ENCODE peak calls at places on chromosomes 12 and 14, in five cellular contexts. K is uterus, X is IMR-90, L is PC-3, P is psoas muscle. M is an unnamed sample. For H3K36me3 and H3K27me3, the result is how much of the 10 kb centered on the place peaks cover.

GRCh38 chr12:67881565-67881964 is 107.7 kb upstream of the IFNG-AS1 start:
- DNase-seq in K (no peak), X (no peak), L (no peak), P (no peak), M (no peak)

GRCh38 chr14:68547305-68548193 is 245.3 kb downstream of the ZFP36L1 start:
- DNase-seq in K (peak), X (peak), L (peak), P (peak), M (no peak)

GRCh38 chr12:30519535-30519934 is 176.1 kb downstream of the IPO8 start:
- DNase-seq in K (no peak), X (no peak), L (no peak), P (no peak), M (no peak)

GRCh38 chr12:130981947-130982346 is 28.2 kb downstream of the ADGRD1 start:
- DNase-seq in K (no peak), X (no peak), L (no peak), P (no peak), M (no peak)

GRCh38 chr14:99230271-99231141 is 41.5 kb downstream of the BCL11B start:
- DNase-seq in K (no peak), X (no peak), L (no peak), P (no peak), M (peak)

GRCh38 chr12:122880668-122881067 is 15.3 kb downstream of the VPS37B start:
- DNase-seq in K (peak), X (peak), L (peak), P (no peak), M (peak)

GRCh38 chr12:133203344-133204263 is 22.3 kb downstream of the ZNF268 start:
- DNase-seq in K (no peak), X (peak), L (no peak), P (no peak), M (no peak)

GRCh38 chr12:69467400-69467799 is 2.8 kb upstream of the FRS2 start:
- DNase-seq in K (no peak), X (no peak), L (no peak), P (no peak), M (no peak)

GRCh38 chr12:124621296-124621660 is 53.9 kb upstream of the NCOR2 start:
- DNase-seq in K (peak), X (peak), L (no peak), P (peak), M (peak)

GRCh38 chr12:65495233-65495632 is 216.8 kb downstream of the MSRB3 start:
- DNase-seq in K (no peak), X (peak), L (peak), P (no peak), M (no peak)

GRCh38 chr12:53223391-53224267 is 8.4 kb downstream of the RARG start:
- DNase-seq in K (no peak), X (peak), L (no peak), P (peak), M (peak)

DNA sequence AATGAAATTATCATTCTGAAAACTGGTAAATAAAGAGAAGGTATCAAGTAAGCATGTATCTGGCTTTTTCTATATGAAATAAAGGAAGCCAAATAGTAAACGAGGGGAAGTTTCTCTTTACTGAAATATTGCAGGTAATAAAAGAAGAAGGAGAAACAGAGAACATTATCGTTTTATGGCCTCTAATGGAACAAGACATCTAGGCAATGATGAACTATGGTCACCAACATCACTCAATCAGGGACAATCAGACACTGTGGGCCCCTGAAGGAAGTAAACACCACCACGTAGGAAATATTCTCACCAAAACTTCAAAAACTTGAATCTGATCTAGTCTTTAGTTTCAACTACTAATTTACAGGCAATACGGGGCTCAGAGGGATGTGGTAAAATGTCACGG is 15.9 kb downstream of the HEBP1 start:
- DNase-seq in K (no peak), X (no peak), L (no peak), P (no peak), M (no peak)
- H3K36me3 ChIP-seq in K (under half), X (under half), L (under half), P (under half), M (under half)

GRCh38 chr14:104925941-104926609 is 1.4 kb downstream of the PLD4 start:
- DNase-seq in K (no peak), X (no peak), L (no peak), P (no peak), M (peak)
- H3K4me3 ChIP-seq in K (no peak), X (no peak), L (no peak), P (no peak), M (no peak)

GRCh38 chr12:48996794-48997718 is 2.1 kb downstream of the DDN start:
- DNase-seq in K (peak), X (peak), L (peak), P (peak), M (peak)
- H3K27me3 ChIP-seq in K (under half), X (under half), L (under half), P (half or more), M (half or more)

GRCh38 chr14:51145246-51145645 is 50.3 kb upstream of the TRIM9 start:
- DNase-seq in K (no peak), X (no peak), L (no peak), P (no peak), M (no peak)
- H3K36me3 ChIP-seq in K (under half), X (under half), L (under half), P (under half), M (under half)

DNA sequence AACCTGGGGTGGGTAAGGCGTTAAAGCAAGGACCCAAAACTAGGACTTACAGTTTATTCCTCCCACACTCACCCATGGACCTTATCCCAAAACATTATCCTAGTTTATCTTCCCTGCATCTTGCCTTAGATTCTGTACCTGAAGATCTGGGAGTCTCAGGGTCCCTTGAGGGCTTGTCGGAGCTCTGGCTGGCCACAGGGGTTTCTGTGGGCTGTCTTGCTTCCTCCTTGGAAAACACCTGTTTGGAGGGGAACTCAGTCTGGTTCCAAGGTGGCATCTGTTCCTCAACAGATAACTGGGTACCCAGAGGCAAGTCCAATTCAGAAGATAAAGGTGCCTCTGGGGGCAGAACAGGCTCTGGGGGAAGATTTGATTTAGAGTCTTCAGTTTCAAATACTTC is 1.7 kb downstream of the CDCA3 start:
- DNase-seq in K (no peak), X (no peak), L (no peak), P (peak), M (no peak)
- H3K4me3 ChIP-seq in K (no peak), X (no peak), L (peak), P (no peak), M (no peak)

M was measured in H7.